ENCODE peak calls at places on chromosomes 3 and 15, in five cellular contexts. F is GM23338, G is OCI-LY7, R is hepatocyte, X is GM23248. V is an unnamed sample. For H3K9me2, the result is how much of the 10 kb centered on the place peaks cover.

GRCh38 chr3:123122525-123123315 is 55.9 kb downstream of the PDIA5 start:
- DNase-seq in G (no peak), X (peak), F (no peak), R (no peak), V (no peak)

GRCh38 chr3:187112934-187113793 is 26.1 kb downstream of the RPL39L start:
- DNase-seq in G (peak), X (peak), F (peak), R (peak), V (peak)

GRCh38 chr15:101307897-101308603 is 13.0 kb upstream of the SNRPA1 start:
- DNase-seq in F (no peak), R (no peak), G (no peak), X (no peak), V (no peak)

GRCh38 chr15:75203908-75204263 is 2.2 kb downstream of the C15orf39 start:
- DNase-seq in X (no peak), R (no peak), G (peak), F (no peak), V (no peak)

GRCh38 chr3:66037330-66037985 is 1.3 kb downstream of the MAGI1 start:
- DNase-seq in R (peak), X (peak), F (peak), G (no peak), V (peak)

GRCh38 chr3:195208631-195209030 is 62.3 kb downstream of the XXYLT1 start:
- DNase-seq in R (no peak), X (no peak), G (no peak), F (no peak), V (no peak)

GRCh38 chr15:101233651-101234281 is 18.1 kb downstream of the CHSY1 start:
- DNase-seq in R (no peak), G (no peak), F (no peak), X (no peak), V (no peak)

GRCh38 chr15:75327491-75327890 is 8.4 kb upstream of the COMMD4 start:
- DNase-seq in R (no peak), F (no peak), G (no peak), X (no peak), V (no peak)

GRCh38 chr3:122268257-122269024 is 56.6 kb upstream of the CSTA start:
- DNase-seq in G (no peak), F (no peak), R (no peak), X (no peak), V (no peak)

GRCh38 chr15:90291679-90292356 is 26.3 kb downstream of the NGRN start:
- DNase-seq in F (peak), X (peak), R (no peak), G (peak), V (peak)

GRCh38 chr3:125110016-125110875 is 54.4 kb upstream of the HEG1 start:
- DNase-seq in X (peak), F (no peak), R (peak), G (no peak), V (peak)

GRCh38 chr15:65132841-65133549 is 613 bp downstream of the PDCD7 start:
- DNase-seq in R (peak), X (peak), F (peak), G (peak), V (peak)

GRCh38 chr15:51869074-51869425 is 39.6 kb downstream of the TMOD3 start:
- DNase-seq in X (peak), F (no peak), R (no peak), G (no peak), V (peak)

GRCh38 chr3:118628704-118629341 is 405.8 kb downstream of the IGSF11 start:
- DNase-seq in R (peak), X (peak), G (peak), F (peak), V (peak)

GRCh38 chr15:101025896-101026631 is 106.9 kb downstream of the LRRK1 start:
- DNase-seq in G (no peak), R (no peak), F (no peak), X (no peak), V (no peak)

GRCh38 chr3:171159024-171159821 is 132.7 kb upstream of the SLC2A2 start:
- DNase-seq in G (no peak), X (no peak), R (no peak), F (no peak), V (no peak)

GRCh38 chr3:127387119-127387518 is 99.3 kb upstream of the PRR20G start:
- DNase-seq in F (no peak), R (no peak), G (no peak), X (no peak), V (no peak)

DNA sequence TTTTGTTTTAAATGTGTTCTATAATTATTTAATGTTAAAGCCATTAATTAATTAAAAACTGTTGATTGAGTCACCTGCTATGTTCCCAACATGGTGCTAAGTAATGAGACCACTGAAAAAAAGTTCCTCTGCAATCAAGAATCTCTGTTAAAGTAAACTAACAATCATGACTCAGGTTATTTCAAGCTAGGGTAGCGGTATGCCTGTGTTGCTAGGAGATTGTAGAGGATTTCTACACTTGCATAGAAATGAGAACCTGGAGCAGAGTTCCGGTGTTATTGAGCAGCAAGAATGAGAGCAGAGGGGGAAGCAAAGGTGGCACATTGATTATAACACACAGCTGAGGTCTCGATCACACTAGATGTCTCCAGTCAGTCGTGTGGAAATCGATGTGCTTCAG is 41.4 kb downstream of the C3orf85 start:
- DNase-seq in X (no peak), F (no peak), R (no peak), G (no peak), V (no peak)
- H3K9me2 ChIP-seq in X (under half), F (under half), R (under half), G (under half), V (under half)

DNA sequence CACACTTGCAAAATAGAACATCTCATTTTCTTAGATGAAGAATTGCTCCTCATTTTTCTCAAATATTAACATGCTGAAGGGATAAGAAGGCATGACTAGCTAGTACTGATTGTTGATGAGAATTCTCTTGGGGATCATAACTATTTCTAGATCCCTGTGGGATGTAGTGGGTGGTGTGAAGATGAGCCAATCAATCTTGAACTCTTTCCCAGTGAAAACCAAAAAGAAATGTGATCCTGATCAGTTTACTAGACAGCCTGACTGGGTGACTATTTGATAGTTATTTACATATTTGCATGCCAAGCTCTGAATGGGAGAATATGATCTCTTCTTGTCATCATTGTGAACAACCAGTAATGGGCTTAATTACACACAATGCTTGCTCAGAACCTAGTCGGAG is 63.7 kb downstream of the ZIC1 start:
- DNase-seq in G (no peak), R (no peak), F (no peak), X (peak), V (no peak)
- H3K9me2 ChIP-seq in G (under half), R (under half), F (under half), X (under half), V (under half)

GRCh38 chr3:142898346-142899213 is 9.7 kb upstream of the PCOLCE2 start:
- DNase-seq in R (no peak), G (no peak), X (no peak), F (no peak), V (no peak)
- H3K9me2 ChIP-seq in R (under half), G (under half), X (under half), F (under half), V (under half)

DNA sequence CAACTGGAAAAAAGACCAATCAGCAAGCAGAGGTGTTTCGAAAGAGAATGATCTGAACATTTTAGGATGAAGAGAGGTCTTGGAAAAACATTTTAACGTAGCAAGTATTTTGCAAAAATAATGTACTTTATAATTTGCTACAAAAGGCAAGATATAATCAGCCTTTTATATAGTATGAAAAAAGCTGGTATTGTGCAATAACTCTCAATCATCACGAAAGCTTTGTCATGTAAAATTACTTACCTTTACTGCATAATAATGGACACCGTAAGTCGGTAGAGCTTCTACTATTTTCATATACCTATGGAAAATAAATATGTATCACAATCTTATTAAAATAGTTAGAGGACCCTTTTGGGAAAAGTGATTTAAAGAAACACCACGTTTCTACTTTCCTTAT is 95.7 kb upstream of the LMOD3 start:
- DNase-seq in X (no peak), G (no peak), R (no peak), F (no peak), V (no peak)
- H3K9me2 ChIP-seq in X (under half), G (under half), R (under half), F (under half), V (under half)

DNA sequence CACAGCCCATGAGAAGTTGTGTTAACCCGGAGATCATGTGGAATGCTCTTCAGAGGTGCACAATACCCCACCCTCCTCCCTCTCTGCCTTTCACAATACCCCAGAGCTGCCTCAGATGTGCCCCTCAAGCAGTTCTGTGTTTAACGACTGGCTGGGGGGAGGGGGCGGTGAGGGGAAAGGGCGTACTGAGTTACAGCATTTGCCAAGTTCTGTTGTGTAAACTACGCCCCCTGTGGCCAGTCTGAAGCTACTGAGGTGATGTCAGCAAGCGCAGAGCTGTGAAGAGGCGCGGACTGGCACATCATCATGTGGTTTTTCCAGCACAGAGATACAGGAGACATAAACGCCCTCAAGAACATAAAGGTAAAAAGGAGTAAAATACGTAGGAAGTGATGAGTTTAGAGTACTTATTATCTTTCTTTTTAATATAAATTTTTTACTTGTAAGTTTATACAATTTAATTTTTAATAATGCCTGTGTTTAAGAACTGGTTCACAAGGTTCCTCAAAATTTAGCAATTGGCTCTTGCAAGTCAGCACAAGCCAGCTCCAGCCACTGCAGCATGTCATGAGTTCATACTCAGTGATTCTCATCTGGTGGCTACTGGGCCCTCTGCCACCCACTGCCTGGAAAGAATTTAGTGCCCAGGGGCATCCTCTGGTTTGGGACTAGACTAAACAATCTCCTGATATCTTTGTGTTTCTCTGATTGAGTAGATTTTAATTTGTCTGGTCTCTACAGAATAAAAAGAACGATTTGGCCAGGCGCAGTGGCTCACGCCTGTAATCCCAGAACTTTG is 1.7 kb downstream of the EPB42 start:
- DNase-seq in G (peak), X (peak), F (peak), R (peak), V (peak)
- H3K9me2 ChIP-seq in G (under half), X (under half), F (under half), R (under half), V (under half)